ENCODE peak calls at places on chromosomes 2 and 18, in seven cellular contexts. Z is A549, Y is tibial nerve, D is ovary, R is HepG2, O is transverse colon, P is K562. K is an unnamed sample.

GRCh38 chr2:241764272-241765241 is 12.1 kb upstream of the GAL3ST2 start:
- DNase-seq in Z (no peak), Y (no peak), D (no peak), R (no peak), O (no peak), P (no peak), K (peak; percentile 64)

GRCh38 chr18:10296491-10296890 is 157.9 kb upstream of the APCDD1 start:
- DNase-seq in Z (no peak), Y (no peak), D (no peak), R (no peak), O (no peak), P (no peak), K (no peak)

GRCh38 chr2:158745067-158745865 is 49.9 kb upstream of the DAPL1 start:
- DNase-seq in Z (peak; percentile 37), Y (no peak), D (peak; percentile 54), R (peak; percentile 64), O (peak; percentile 37), P (peak; percentile 58), K (no peak)

GRCh38 chr2:70141754-70142589 is 48.8 kb downstream of the C2orf42 start:
- DNase-seq in Z (peak; percentile 51), Y (peak; percentile 32), D (no peak), R (peak; percentile 67), O (no peak), P (peak; percentile 84), K (no peak)

GRCh38 chr2:43044093-43044614 is 182.3 kb downstream of the ZFP36L2 start:
- DNase-seq in Z (no peak), Y (no peak), D (no peak), R (no peak), O (no peak), P (no peak), K (no peak)

GRCh38 chr2:188478724-188479123 is 187.1 kb downstream of the GULP1 start:
- DNase-seq in Z (no peak), Y (no peak), D (no peak), R (no peak), O (no peak), P (no peak), K (no peak)

GRCh38 chr2:238106698-238107524 is 6.8 kb downstream of the ESPNL start:
- DNase-seq in Z (no peak), Y (no peak), D (peak; percentile 16), R (peak; percentile 52), O (peak; percentile 39), P (peak; percentile 71), K (no peak)

GRCh38 chr2:236977999-236978398 is 107.7 kb upstream of the COPS8 start:
- DNase-seq in Z (no peak), Y (no peak), D (no peak), R (no peak), O (no peak), P (no peak), K (peak; percentile 8)

GRCh38 chr2:20062615-20063545 is 11.5 kb upstream of the LAPTM4A start:
- DNase-seq in Z (no peak), Y (peak; percentile 76), D (no peak), R (no peak), O (no peak), P (no peak), K (no peak)

GRCh38 chr18:34322365-34323289 is 97.9 kb upstream of the NOL4 start:
- DNase-seq in Z (no peak), Y (no peak), D (peak; percentile 23), R (peak; percentile 59), O (peak; percentile 55), P (peak; percentile 18), K (no peak)
- TF ChIP-seq CTCF in Z (peak; percentile 29), Y (peak; percentile 57), D (no peak), R (peak; percentile 70), O (peak; percentile 62), P (no peak), K (peak; percentile 20)

GRCh38 chr2:143988082-143988481 is 531.8 kb downstream of the ZEB2 start:
- DNase-seq in Z (no peak), Y (no peak), D (no peak), R (no peak), O (no peak), P (no peak), K (no peak)
- H3K4me1 ChIP-seq in Z (no peaks in the 10 kb centered on the region), Y (no peaks in the 10 kb centered on the region), D (no peaks in the 10 kb centered on the region), R (no peaks in the 10 kb centered on the region), O (no peaks in the 10 kb centered on the region), P (no peaks in the 10 kb centered on the region), K (no peaks in the 10 kb centered on the region)

GRCh38 chr2:27380626-27381556 is at the start of gene ZNF513:
- DNase-seq in Z (peak; percentile 94), Y (peak; percentile 93), D (peak; percentile 97), R (peak; percentile 63), O (peak; percentile 97), P (peak; percentile 97), K (peak; percentile 98)
- TF ChIP-seq EP300 in Z (no peak), Y (peak; percentile 67), D (no peak), R (no peak), O (no peak), P (peak; percentile 5), K (peak; percentile 65)

GRCh38 chr18:31549416-31549815 is 42.3 kb upstream of the TTR start:
- DNase-seq in Z (no peak), Y (no peak), D (no peak), R (no peak), O (no peak), P (no peak), K (no peak)

GRCh38 chr18:31551883-31552282 is 39.8 kb upstream of the TTR start:
- DNase-seq in Z (no peak), Y (no peak), D (no peak), R (no peak), O (no peak), P (no peak), K (no peak)

GRCh38 chr18:31548825-31549224 is 42.9 kb upstream of the TTR start:
- DNase-seq in Z (no peak), Y (no peak), D (no peak), R (no peak), O (no peak), P (no peak), K (no peak)

DNA sequence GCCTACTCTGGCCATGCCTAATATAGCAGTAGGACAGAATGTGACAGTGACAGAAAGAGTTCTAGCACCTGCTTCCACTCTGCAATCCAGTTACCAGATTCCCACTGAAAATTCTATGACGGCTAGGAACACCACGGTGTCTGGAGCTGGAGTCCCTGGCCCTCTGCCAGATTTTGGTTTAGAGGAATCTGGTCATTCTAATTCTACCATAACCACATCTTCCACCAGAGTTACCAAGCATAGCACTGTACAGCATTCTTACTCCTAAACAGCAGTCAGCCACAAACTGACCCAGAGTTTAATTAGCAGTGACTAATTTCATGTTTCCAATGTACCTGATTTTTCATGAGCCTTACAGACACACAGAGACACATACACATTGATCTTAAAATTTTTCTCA is 45.2 kb upstream of the TTR start:
- DNase-seq in Z (no peak), Y (no peak), D (no peak), R (no peak), O (no peak), P (no peak), K (no peak)
- TF ChIP-seq CTCF in Z (no peak), Y (no peak), D (no peak), R (no peak), O (no peak), P (no peak), K (no peak)

GRCh38 chr2:216118474-216118873 is 9.3 kb downstream of the XRCC5 start:
- DNase-seq in Z (no peak), Y (no peak), D (no peak), R (no peak), O (no peak), P (no peak), K (no peak)
- H3K4me1 ChIP-seq in Z (peaks cover 15% of the 10 kb centered on the region), Y (peaks cover 15% of the 10 kb centered on the region), D (no peaks in the 10 kb centered on the region), R (peaks cover 35% of the 10 kb centered on the region), O (peaks cover 9% of the 10 kb centered on the region), P (no peaks in the 10 kb centered on the region), K (peaks cover 21% of the 10 kb centered on the region)

GRCh38 chr2:210768329-210768910 is 212.0 kb downstream of the CPS1 start:
- DNase-seq in Z (no peak), Y (no peak), D (no peak), R (no peak), O (no peak), P (no peak), K (no peak)
- TF ChIP-seq EP300 in Z (no peak), Y (no peak), D (no peak), R (no peak), O (no peak), P (no peak), K (no peak)

GRCh38 chr2:98518106-98518505 is 73.4 kb downstream of the INPP4A start:
- DNase-seq in Z (no peak), Y (no peak), D (no peak), R (peak; percentile 55), O (peak; percentile 47), P (peak; percentile 45), K (no peak)
- TF ChIP-seq CTCF in Z (peak; percentile 25), Y (peak; percentile 55), D (no peak), R (peak; percentile 58), O (peak; percentile 35), P (peak; percentile 98), K (peak; percentile 58)

GRCh38 chr2:75563591-75563990 is 2.9 kb upstream of the EVA1A start:
- DNase-seq in Z (no peak), Y (no peak), D (no peak), R (no peak), O (no peak), P (no peak), K (no peak)

GRCh38 chr2:75564026-75564688 is 3.4 kb upstream of the EVA1A start:
- DNase-seq in Z (no peak), Y (no peak), D (no peak), R (no peak), O (no peak), P (no peak), K (no peak)

GRCh38 chr2:75561566-75562512 is 1.1 kb upstream of the EVA1A start:
- DNase-seq in Z (no peak), Y (no peak), D (no peak), R (no peak), O (no peak), P (no peak), K (peak; percentile 31)

GRCh38 chr2:75560768-75561565 is at the start of gene EVA1A:
- DNase-seq in Z (peak; percentile 16), Y (no peak), D (peak; percentile 44), R (peak; percentile 73), O (peak; percentile 10), P (no peak), K (peak; percentile 90)

DNA sequence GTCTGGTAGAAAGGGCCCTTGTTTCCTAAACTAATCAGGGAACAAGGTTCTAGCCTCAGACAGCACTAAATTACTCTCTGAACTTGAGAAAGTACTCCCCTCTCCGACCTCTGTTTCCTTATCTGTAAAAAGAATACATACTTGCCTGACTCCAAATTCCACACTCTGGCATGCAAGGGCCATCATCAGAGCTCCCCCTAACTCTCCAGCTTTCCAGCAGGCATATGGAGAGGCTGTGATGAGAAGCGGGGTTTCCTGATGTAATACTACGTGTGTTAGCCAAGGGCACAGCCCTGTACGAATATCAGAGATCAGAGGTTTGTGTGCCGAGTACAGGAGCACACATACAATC is 1.8 kb upstream of the EVA1A start:
- DNase-seq in Z (no peak), Y (no peak), D (no peak), R (peak; percentile 39), O (no peak), P (no peak), K (no peak)
- H3K4me1 ChIP-seq in Z (peaks cover 26% of the 10 kb centered on the region), Y (no peaks in the 10 kb centered on the region), D (peaks cover 6% of the 10 kb centered on the region), R (peaks cover 80% of the 10 kb centered on the region), O (peaks cover 7% of the 10 kb centered on the region), P (no peaks in the 10 kb centered on the region), K (peaks cover 13% of the 10 kb centered on the region)

DNA sequence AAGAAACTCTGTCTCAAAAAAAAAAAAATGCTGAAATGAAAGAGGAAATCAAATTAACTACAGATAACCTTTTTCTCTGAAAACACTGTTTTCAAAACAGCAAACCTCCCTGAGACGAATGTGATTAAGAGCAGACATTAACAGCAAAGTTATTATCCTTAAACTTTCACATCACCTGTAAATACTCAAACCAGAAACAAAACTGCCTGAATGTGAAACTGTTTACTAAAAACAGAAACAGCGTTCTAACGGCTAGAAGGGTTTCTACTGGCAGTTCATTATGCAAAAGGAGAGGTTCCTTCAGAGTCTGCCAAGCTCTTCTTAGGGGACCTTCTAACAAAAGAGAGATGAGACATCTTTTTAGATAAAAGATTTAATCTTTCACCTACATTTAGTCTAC is 45.9 kb downstream of the PNO1 start:
- DNase-seq in Z (no peak), Y (no peak), D (no peak), R (no peak), O (no peak), P (no peak), K (no peak)
- TF ChIP-seq EP300 in Z (no peak), Y (no peak), D (no peak), R (no peak), O (no peak), P (no peak), K (no peak)

K was measured in upper lobe of left lung.